ENCODE peak calls at places on chromosomes 7 and 10, in ten cellular contexts. G is uterus, O is transverse colon, D is ovary, C is GM12892, L is prostate gland, A is endothelial cell of umbilical vein, Q is right lobe of liver, X is esophagus squamous epithelium, I is heart left ventricle. E is an unnamed sample.
A peak's percentile ranks its signal among the peaks of the same experiment; 100 is the strongest.

GRCh38 chr10:71161429-71161828 is 50.9 kb upstream of the UNC5B start:
- DNase-seq in C (no peak), A (no peak), O (no peak), L (no peak), Q (no peak), D (no peak), X (no peak), I (no peak), G (no peak), E (peak; percentile 30)

GRCh38 chr10:124385627-124386185 is 33.0 kb downstream of the OAT start:
- DNase-seq in X (no peak), O (no peak), I (no peak), Q (no peak), L (no peak), C (no peak), D (no peak), G (no peak), A (no peak), E (no peak)

GRCh38 chr7:28759373-28760013 is 198.6 kb downstream of the TRIL start:
- DNase-seq in L (no peak), G (no peak), C (no peak), X (no peak), I (no peak), Q (no peak), O (no peak), A (no peak), D (no peak), E (no peak)

GRCh38 chr7:108716783-108717182 is 147.1 kb downstream of the DNAJB9 start:
- DNase-seq in L (no peak), I (no peak), X (no peak), D (no peak), O (no peak), C (no peak), G (no peak), Q (no peak), A (no peak), E (no peak)

GRCh38 chr7:37062460-37062859 is 338.2 kb upstream of the AOAH start:
- DNase-seq in X (no peak), D (no peak), I (no peak), O (no peak), A (peak; percentile 28), G (no peak), L (no peak), C (no peak), Q (no peak), E (no peak)

GRCh38 chr10:98423691-98424120 is 8.7 kb upstream of the PYROXD2 start:
- DNase-seq in D (no peak), X (no peak), I (peak; percentile 20), A (no peak), L (no peak), Q (no peak), C (no peak), G (no peak), O (no peak), E (no peak)

GRCh38 chr10:49700997-49701396 is 21.5 kb downstream of the C10orf53 start:
- DNase-seq in A (no peak), O (no peak), I (no peak), D (no peak), G (no peak), L (no peak), X (no peak), C (no peak), Q (no peak), E (no peak)

GRCh38 chr7:17041324-17041723 is 159.5 kb upstream of the AGR3 start:
- DNase-seq in D (no peak), Q (no peak), A (peak; percentile 94), O (no peak), G (no peak), L (no peak), C (no peak), I (no peak), X (no peak), E (peak; percentile 13)

GRCh38 chr10:84267503-84268126 is 22.8 kb downstream of the RGR start:
- DNase-seq in C (no peak), G (no peak), Q (no peak), X (no peak), O (peak; percentile 74), L (no peak), I (no peak), D (no peak), A (peak; percentile 67), E (peak; percentile 56)

DNA sequence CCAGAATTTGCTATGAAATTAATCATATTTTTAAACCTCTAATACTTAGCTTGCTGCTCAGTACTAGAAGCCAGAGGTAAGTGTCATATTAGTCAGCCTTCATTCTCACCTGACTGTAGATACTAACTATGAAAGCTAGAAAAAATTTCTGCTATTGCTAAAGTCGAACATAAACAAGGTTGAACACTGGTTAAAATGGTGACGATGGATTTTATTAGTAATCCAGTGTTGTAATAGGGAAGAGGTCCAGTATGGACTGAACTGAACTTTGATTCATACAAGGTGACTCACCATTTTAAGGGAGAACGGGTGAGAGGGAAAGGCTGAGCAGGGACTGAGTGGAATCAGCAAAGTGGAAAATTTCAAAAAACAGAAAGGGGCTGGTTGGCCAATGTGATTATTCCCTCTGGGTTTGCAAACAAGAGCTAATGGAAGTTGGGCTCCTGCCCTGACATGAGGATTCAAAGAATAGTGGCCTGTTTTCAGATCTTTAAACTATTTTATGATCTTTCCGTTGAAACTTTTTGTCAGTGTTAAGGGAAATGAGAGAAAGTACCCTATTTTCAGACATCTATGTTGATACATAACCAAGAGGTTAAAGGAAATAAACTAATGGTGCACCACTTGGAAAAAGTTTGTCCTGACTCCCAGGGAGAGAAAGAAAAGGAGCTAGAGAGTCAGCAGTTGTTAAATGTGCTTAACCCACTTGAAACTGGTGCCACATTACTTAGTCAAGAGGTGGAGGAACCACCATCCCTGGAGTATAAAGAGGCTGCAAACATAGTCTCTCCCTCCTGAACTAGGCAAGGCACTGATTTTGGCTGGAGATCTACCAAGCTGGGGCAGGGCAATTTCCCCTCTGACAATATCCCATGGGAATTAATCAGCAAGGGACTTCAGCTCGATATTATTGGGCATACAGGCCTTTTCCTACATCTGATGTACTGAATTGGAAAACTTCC is 15.3 kb upstream of the AKR1C1 start:
- DNase-seq in O (no peak), D (peak; percentile 57), G (peak; percentile 53), Q (no peak), L (peak; percentile 5), C (no peak), X (no peak), A (peak; percentile 45), I (peak; percentile 30), E (peak; percentile 24)
- TF ChIP-seq POLR2A in O (no peak), D (no peak), G (no peak), Q (peak; percentile 70), L (no peak), C (no peak), X (no peak), A (no peak), I (no peak), E (no peak)

GRCh38 chr10:122373713-122374112 is 795 bp upstream of the PLEKHA1 start:
- DNase-seq in D (peak; percentile 31), I (no peak), L (peak; percentile 39), Q (no peak), A (no peak), X (no peak), G (no peak), C (no peak), O (peak; percentile 17), E (no peak)

GRCh38 chr10:122376364-122376961 is 2.0 kb downstream of the PLEKHA1 start:
- DNase-seq in Q (no peak), X (no peak), I (no peak), L (no peak), A (peak; percentile 56), G (no peak), D (no peak), C (no peak), O (no peak), E (no peak)

GRCh38 chr10:122374246-122374858 is at the start of gene PLEKHA1:
- DNase-seq in C (peak; percentile 71), X (peak; percentile 57), G (peak; percentile 96), A (peak; percentile 96), I (peak; percentile 96), L (peak; percentile 94), O (peak; percentile 95), Q (peak; percentile 96), D (peak; percentile 95), E (peak; percentile 81)

GRCh38 chr10:122375761-122376160 is 1.3 kb downstream of the PLEKHA1 start:
- DNase-seq in X (no peak), Q (no peak), D (no peak), I (no peak), C (no peak), O (no peak), A (peak; percentile 57), L (no peak), G (no peak), E (no peak)

DNA sequence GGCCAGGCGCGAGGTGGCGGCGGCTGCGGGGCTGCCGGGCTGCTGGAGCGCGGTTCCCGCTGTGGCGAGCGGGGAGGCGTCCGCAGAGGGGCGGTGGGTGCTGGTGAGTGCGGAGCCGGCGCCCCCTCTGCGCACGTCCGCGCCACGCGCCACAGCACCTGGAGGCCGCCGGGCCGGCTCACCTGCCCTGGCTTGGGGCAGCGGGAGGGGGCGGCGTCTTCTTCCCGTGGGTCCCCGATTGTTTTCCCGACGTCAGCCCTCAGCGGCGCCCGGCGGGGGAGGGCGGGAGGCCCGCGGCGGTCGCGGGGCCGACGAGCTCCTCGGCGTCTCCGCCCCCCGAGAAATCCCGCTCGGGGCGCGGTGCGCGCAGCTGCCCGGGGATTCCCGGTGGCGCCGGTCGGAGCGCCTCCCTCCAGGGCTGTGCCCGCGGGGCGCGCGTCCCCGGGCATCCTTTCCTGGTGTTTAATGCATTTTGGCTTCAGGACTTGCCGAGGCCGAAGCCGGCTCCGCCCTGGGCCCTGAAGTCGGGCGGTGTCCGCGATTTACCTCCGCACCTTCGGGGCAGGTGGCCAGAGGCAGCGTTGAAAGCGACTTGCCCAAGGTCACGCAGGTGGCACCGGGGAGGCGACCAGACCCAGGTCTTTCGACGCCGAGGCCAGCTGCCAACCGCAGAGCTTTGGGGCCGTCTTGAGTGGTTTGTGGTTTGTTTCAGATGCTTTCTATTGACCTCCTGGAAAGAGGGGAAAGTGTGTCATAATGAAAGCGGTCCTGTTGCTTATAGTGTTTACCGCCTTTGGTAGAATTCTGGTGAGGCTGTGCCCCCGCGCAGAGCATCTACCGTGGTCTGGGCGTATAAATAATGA is 582 bp downstream of the PLEKHA1 start:
- DNase-seq in O (peak; percentile 71), X (no peak), Q (peak; percentile 77), C (peak; percentile 46), A (peak; percentile 68), D (peak; percentile 64), L (peak; percentile 45), G (peak; percentile 64), I (peak; percentile 66), E (peak; percentile 19)
- TF ChIP-seq POLR2A in O (peak; percentile 46), X (no peak), Q (peak; percentile 55), C (no peak), A (no peak), D (no peak), L (peak; percentile 28), G (peak; percentile 49), I (no peak), E (no peak)

GRCh38 chr7:27144799-27145166 is 1.3 kb upstream of the HOXA5 start:
- DNase-seq in O (peak; percentile 24), Q (no peak), G (peak; percentile 20), I (no peak), C (no peak), A (no peak), D (no peak), X (no peak), L (no peak), E (no peak)
- TF ChIP-seq POLR2A in O (no peak), Q (no peak), G (no peak), I (no peak), C (no peak), A (no peak), D (no peak), X (no peak), L (no peak), E (no peak)

DNA sequence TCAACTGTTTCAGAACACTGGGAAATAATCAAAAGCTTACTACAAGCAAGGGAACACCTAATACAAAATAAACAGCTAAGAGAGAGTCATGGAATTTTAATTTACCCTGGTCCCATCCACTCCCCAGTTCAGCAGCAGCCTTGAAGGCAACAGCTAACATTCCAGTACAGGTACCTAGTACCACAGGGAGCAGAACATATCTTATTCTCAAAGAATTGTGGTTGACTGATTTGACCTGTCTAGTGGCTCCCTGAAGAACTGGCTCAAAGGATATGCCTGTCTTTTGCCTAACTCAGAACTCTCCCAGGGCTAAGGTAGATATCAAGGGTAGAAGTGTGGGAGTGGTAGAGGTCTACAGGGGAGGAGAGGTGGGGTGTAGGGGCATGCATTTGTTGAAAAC is 32.3 kb downstream of the SMURF1 start:
- DNase-seq in L (no peak), C (no peak), D (no peak), O (no peak), X (no peak), I (no peak), A (no peak), G (no peak), Q (no peak), E (no peak)
- TF ChIP-seq POLR2A in L (no peak), C (no peak), D (no peak), O (no peak), X (no peak), I (no peak), A (no peak), G (no peak), Q (no peak), E (no peak)

E was measured in H54.